ENCODE peak calls at places on chromosomes 13 and 19, in eight cellular contexts. J, E, M, Y, A, N, D and L are unnamed samples.

GRCh38 chr13:56736966-56737365 is 403.8 kb upstream of the PRR20A start:
- DNase-seq in J (no peak), N (no peak), D (no peak), Y (no peak), E (no peak), A (no peak), M (no peak), L (no peak)

GRCh38 chr19:7748756-7749155 is 1.4 kb upstream of the CD209 start:
- DNase-seq in Y (no peak), E (no peak), N (no peak), D (peak; percentile 50), A (peak; percentile 14), M (no peak), J (no peak), L (no peak)

GRCh38 chr13:87986639-87987250 is 315.6 kb downstream of the SLITRK5 start:
- DNase-seq in D (no peak), Y (no peak), A (no peak), E (no peak), J (no peak), M (no peak), N (no peak), L (no peak)

GRCh38 chr13:109345433-109345941 is 440.9 kb downstream of the IRS2 start:
- DNase-seq in A (no peak), J (no peak), Y (no peak), M (no peak), E (no peak), N (no peak), D (no peak), L (no peak)

GRCh38 chr13:97884707-97885468 is 68.6 kb upstream of the IPO5 start:
- DNase-seq in M (no peak), D (no peak), E (no peak), Y (no peak), A (no peak), N (no peak), J (no peak), L (no peak)

GRCh38 chr19:40530091-40530901 is 46.4 kb upstream of the SHKBP1 start:
- DNase-seq in Y (no peak), N (peak; percentile 97), E (no peak), M (no peak), D (no peak), A (no peak), J (no peak), L (no peak)

GRCh38 chr13:75368167-75368566 is 113.8 kb downstream of the TBC1D4 start:
- DNase-seq in Y (no peak), M (peak; percentile 25), A (no peak), D (peak; percentile 38), N (no peak), E (no peak), J (no peak), L (no peak)

GRCh38 chr13:48808689-48809088 is 155.0 kb downstream of the CYSLTR2 start:
- DNase-seq in M (no peak), Y (no peak), N (peak; percentile 5), E (no peak), A (peak; percentile 35), J (no peak), D (no peak), L (no peak)

GRCh38 chr19:14603990-14604387 is 21.1 kb downstream of the CLEC17A start:
- DNase-seq in Y (no peak), M (no peak), A (no peak), D (no peak), E (no peak), N (no peak), J (no peak), L (peak; percentile 53)

GRCh38 chr13:49436890-49437289 is 7.0 kb downstream of the CAB39L start:
- DNase-seq in E (no peak), M (peak; percentile 11), A (no peak), J (no peak), Y (no peak), D (no peak), N (no peak), L (no peak)

GRCh38 chr13:79647518-79647917 is 166.6 kb downstream of the NDFIP2 start:
- DNase-seq in Y (no peak), E (no peak), D (no peak), M (peak; percentile 80), J (no peak), N (no peak), A (no peak), L (no peak)

GRCh38 chr19:45558399-45558878 is 26.2 kb downstream of the OPA3 start:
- DNase-seq in M (peak; percentile 63), N (peak; percentile 76), J (no peak), Y (peak; percentile 56), D (peak; percentile 81), A (peak; percentile 73), E (peak; percentile 65), L (peak; percentile 68)

GRCh38 chr19:9792191-9793050 is 23.9 kb upstream of the ZNF846 start:
- DNase-seq in D (no peak), A (peak; percentile 71), M (peak; percentile 96), J (peak; percentile 96), Y (peak; percentile 96), N (peak; percentile 88), E (peak; percentile 96), L (peak; percentile 67)
- TF ChIP-seq POLR2A in D (no peak), A (no peak), M (peak; percentile 38), J (no peak), Y (no peak), N (peak; percentile 69), E (no peak), L (no peak)

GRCh38 chr13:30145709-30146367 is 161.5 kb downstream of the KATNAL1 start:
- DNase-seq in A (no peak), M (no peak), Y (no peak), D (no peak), E (no peak), N (no peak), J (no peak), L (no peak)
- TF ChIP-seq POLR2AphosphoS5 in A (no peak), M (no peak), Y (no peak), D (no peak), E (no peak), N (no peak), J (no peak), L (no peak)

GRCh38 chr19:10720607-10721125 is 2.8 kb downstream of the DNM2 start:
- DNase-seq in E (no peak), N (no peak), M (no peak), A (no peak), Y (no peak), D (no peak), J (no peak), L (no peak)

GRCh38 chr19:10717356-10718204 is at the start of gene DNM2:
- DNase-seq in A (peak; percentile 100), D (peak; percentile 100), M (peak; percentile 100), E (peak; percentile 99), Y (peak; percentile 99), N (peak; percentile 94), J (peak; percentile 100), L (peak; percentile 94)

GRCh38 chr19:10717054-10717355 is 874 bp upstream of the DNM2 start:
- DNase-seq in Y (no peak), J (no peak), A (no peak), D (no peak), M (no peak), N (no peak), E (no peak), L (no peak)

GRCh38 chr19:10719466-10719961 is 1.6 kb downstream of the DNM2 start:
- DNase-seq in E (peak; percentile 54), J (no peak), M (no peak), A (no peak), Y (no peak), N (peak; percentile 54), D (no peak), L (no peak)

DNA sequence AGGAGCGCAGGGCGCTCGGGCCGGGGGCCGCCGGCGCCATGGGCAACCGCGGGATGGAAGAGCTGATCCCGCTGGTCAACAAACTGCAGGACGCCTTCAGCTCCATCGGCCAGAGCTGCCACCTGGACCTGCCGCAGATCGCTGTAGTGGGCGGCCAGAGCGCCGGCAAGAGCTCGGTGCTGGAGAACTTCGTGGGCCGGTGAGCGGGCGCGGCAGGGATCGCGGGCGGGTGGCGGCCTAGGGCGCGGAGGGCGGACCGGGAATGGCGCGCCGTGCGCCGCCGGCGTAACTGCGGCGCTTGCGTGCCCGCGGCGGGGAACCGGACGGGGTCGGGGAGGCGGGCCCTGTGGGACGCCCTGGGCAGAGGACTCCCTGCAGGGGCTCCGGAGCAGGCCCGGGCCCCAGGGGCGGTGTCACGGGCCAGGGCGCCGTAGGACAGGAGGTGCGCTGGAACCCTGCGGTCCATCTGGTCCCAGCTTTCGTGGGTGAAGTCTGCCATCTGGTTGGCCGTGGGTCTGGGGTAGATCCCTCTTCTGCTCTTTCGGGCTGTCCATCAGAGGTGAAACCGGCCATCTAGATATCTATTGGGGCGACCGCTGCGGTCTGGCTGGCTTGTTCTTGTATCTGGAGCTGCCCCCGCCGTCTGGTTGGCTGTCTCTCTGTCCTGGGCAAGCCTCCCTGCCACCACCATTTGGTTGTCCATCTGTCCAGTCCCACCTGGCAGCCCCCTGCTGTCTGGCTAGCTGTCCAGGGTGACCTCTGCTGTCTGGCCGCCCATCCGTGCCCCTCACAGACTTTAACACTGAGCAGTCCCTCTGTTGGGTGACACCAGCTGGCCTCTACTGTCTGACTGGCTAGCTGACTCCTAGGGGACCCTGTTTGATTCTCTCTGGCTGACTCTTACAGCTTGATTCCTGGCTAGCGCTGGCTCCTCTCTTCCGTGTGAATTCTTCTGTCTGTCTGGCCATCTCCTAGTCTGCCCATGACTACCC is 622 bp downstream of the DNM2 start:
- DNase-seq in A (no peak), Y (peak; percentile 51), D (no peak), N (peak; percentile 69), J (no peak), E (no peak), M (no peak), L (peak; percentile 47)
- TF ChIP-seq POLR2A in A (no peak), Y (no peak), D (peak; percentile 12), N (peak; percentile 70), J (no peak), E (peak; percentile 7), M (no peak), L (no peak)

GRCh38 chr19:42275103-42275502 is 6.1 kb downstream of the CIC start:
- DNase-seq in D (no peak), M (no peak), E (no peak), A (no peak), N (no peak), Y (no peak), J (no peak), L (no peak)

GRCh38 chr19:42276284-42276683 is 7.2 kb downstream of the CIC start:
- DNase-seq in M (no peak), J (no peak), N (no peak), Y (no peak), D (no peak), E (no peak), A (no peak), L (no peak)

GRCh38 chr19:42275517-42275916 is 6.5 kb downstream of the CIC start:
- DNase-seq in E (no peak), Y (no peak), J (no peak), M (no peak), A (no peak), N (no peak), D (no peak), L (no peak)

GRCh38 chr19:42277821-42278809 is 9.1 kb downstream of the CIC start:
- DNase-seq in Y (no peak), E (peak; percentile 28), D (no peak), N (no peak), J (peak; percentile 91), M (peak; percentile 68), A (no peak), L (no peak)

GRCh38 chr19:42276821-42277220 is 7.8 kb downstream of the CIC start:
- DNase-seq in A (no peak), J (no peak), D (no peak), Y (no peak), E (no peak), N (no peak), M (no peak), L (no peak)
- TF ChIP-seq POLR2AphosphoS5 in A (no peak), J (no peak), D (no peak), Y (no peak), E (no peak), N (no peak), M (no peak), L (no peak)